ENCODE peak calls at places on chromosomes 11 and 22, in six cellular contexts. Y, A, Z, M, S and H are unnamed samples.

GRCh38 chr11:46808804-46809431 is 37.2 kb downstream of the CKAP5 start:
- DNase-seq in Y (peak; percentile 69), M (peak; percentile 35), Z (peak; percentile 25), A (peak; percentile 49), S (no peak), H (peak; percentile 14)

GRCh38 chr11:73454987-73455386 is 78.8 kb downstream of the RELT start:
- DNase-seq in M (no peak), Z (no peak), Y (no peak), A (no peak), S (no peak), H (no peak)

GRCh38 chr11:19646308-19646707 is 66.3 kb upstream of the NAV2 start:
- DNase-seq in S (no peak), Z (no peak), A (peak; percentile 30), Y (no peak), M (no peak), H (no peak)

GRCh38 chr22:31857247-31857646 is 87.1 kb upstream of the YWHAH start:
- DNase-seq in Z (no peak), Y (no peak), A (no peak), M (peak; percentile 49), S (no peak), H (peak; percentile 48)

GRCh38 chr11:44244649-44245308 is 65.2 kb downstream of the ALX4 start:
- DNase-seq in A (peak; percentile 43), Z (no peak), S (no peak), M (no peak), Y (no peak), H (no peak)

GRCh38 chr11:67997460-67997921 is 6.4 kb downstream of the UNC93B1 start:
- DNase-seq in S (no peak), Z (no peak), M (no peak), A (no peak), Y (no peak), H (no peak)

GRCh38 chr11:72783144-72783910 is 10.5 kb downstream of the STARD10 start:
- DNase-seq in A (no peak), S (no peak), M (no peak), Z (no peak), Y (no peak), H (no peak)

GRCh38 chr11:23278121-23278520 is 417.8 kb upstream of the CCDC179 start:
- DNase-seq in M (no peak), S (no peak), A (peak; percentile 81), Y (no peak), Z (no peak), H (no peak)

GRCh38 chr22:30043181-30043580 is 37.1 kb upstream of the HORMAD2 start:
- DNase-seq in A (no peak), S (no peak), Y (no peak), Z (no peak), M (no peak), H (no peak)

GRCh38 chr11:69918231-69918937 is 99.2 kb upstream of the FGF3 start:
- DNase-seq in Y (no peak), S (no peak), M (no peak), A (no peak), Z (no peak), H (no peak)

GRCh38 chr11:115257286-115258077 is 246.7 kb downstream of the CADM1 start:
- DNase-seq in M (no peak), Z (no peak), S (no peak), Y (no peak), A (no peak), H (no peak)

GRCh38 chr22:25488244-25489020 is 76.0 kb upstream of the GRK3 start:
- DNase-seq in Z (peak; percentile 52), A (peak; percentile 91), Y (peak; percentile 71), S (peak; percentile 26), M (peak; percentile 37), H (peak; percentile 55)

GRCh38 chr22:32680895-32681294 is 120.6 kb upstream of the TIMP3 start:
- DNase-seq in S (no peak), M (no peak), Z (no peak), Y (no peak), A (no peak), H (no peak)

GRCh38 chr11:6431861-6432260 is 8.9 kb downstream of the HPX start:
- DNase-seq in A (peak; percentile 65), M (no peak), Z (no peak), S (no peak), Y (peak; percentile 48), H (no peak)

GRCh38 chr11:101707477-101707876 is 123.7 kb upstream of the TRPC6 start:
- DNase-seq in Y (no peak), S (no peak), M (no peak), A (no peak), Z (no peak), H (no peak)

GRCh38 chr11:107564877-107565218 is 687 bp downstream of the ALKBH8 start:
- DNase-seq in Y (no peak), M (no peak), S (no peak), Z (no peak), A (no peak), H (peak; percentile 10)

GRCh38 chr22:50734343-50734771 is 3.6 kb upstream of the ACR start:
- DNase-seq in Z (no peak), Y (no peak), M (no peak), S (no peak), A (no peak), H (no peak)

GRCh38 chr11:32891657-32892354 is 805 bp upstream of the QSER1 start:
- DNase-seq in S (no peak), Z (no peak), A (no peak), M (peak; percentile 39), Y (no peak), H (no peak)

GRCh38 chr11:65305501-65306268 is 9.0 kb upstream of the CDC42EP2 start:
- DNase-seq in Z (peak; percentile 93), S (no peak), M (no peak), A (peak; percentile 90), Y (no peak), H (no peak)

GRCh38 chr11:4202749-4203148 is 108.2 kb downstream of the RRM1 start:
- DNase-seq in A (no peak), S (no peak), Z (no peak), Y (no peak), M (no peak), H (no peak)

GRCh38 chr22:31968022-31968421 is 23.7 kb downstream of the YWHAH start:
- DNase-seq in S (no peak), A (no peak), Y (no peak), Z (no peak), M (no peak), H (no peak)

GRCh38 chr11:9643751-9644150 is 20.1 kb upstream of the SWAP70 start:
- DNase-seq in A (no peak), M (no peak), Z (no peak), S (no peak), Y (no peak), H (no peak)

GRCh38 chr11:9642894-9643293 is 21.0 kb upstream of the SWAP70 start:
- DNase-seq in Y (no peak), M (no peak), A (no peak), S (no peak), Z (no peak), H (no peak)

GRCh38 chr11:9639099-9639498 is 24.8 kb upstream of the SWAP70 start:
- DNase-seq in Y (no peak), A (no peak), Z (no peak), M (no peak), S (no peak), H (no peak)

DNA sequence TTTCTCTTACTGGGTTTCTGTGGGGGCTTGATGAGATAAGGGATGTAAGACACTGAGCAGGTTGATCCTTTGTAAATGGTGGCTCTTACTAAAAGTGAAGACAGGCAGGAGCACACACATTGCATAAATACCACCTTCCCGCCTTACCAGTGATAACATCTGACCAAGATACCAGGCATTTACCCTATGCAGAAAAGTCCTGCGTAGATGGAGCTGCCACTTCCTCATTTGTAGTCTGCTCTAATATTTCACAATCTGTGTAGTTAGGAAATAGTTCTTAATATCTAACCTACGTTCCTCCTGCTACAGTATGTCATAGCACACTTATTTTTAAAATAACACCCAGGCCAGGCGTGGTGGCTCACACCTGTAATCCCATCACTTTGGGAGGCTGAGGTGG is 23.9 kb upstream of the SWAP70 start:
- DNase-seq in M (no peak), Y (peak; percentile 33), S (no peak), Z (no peak), A (no peak), H (no peak)
- TF ChIP-seq BHLHE40 in M (no peak), Y (no peak), S (no peak), Z (no peak), A (no peak), H (no peak)

GRCh38 chr11:2549491-2549875 is 104.7 kb downstream of the KCNQ1 start:
- DNase-seq in A (no peak), S (no peak), M (no peak), Z (no peak), Y (no peak), H (no peak)

GRCh38 chr11:2551131-2551530 is 106.3 kb downstream of the KCNQ1 start:
- DNase-seq in A (no peak), Z (no peak), S (no peak), Y (no peak), M (no peak), H (no peak)

GRCh38 chr11:2549876-2550605 is 105.2 kb downstream of the KCNQ1 start:
- DNase-seq in S (no peak), Y (no peak), M (no peak), A (no peak), Z (no peak), H (no peak)

GRCh38 chr11:2549080-2549479 is 104.3 kb downstream of the KCNQ1 start:
- DNase-seq in A (no peak), M (no peak), Y (no peak), S (no peak), Z (no peak), H (no peak)

GRCh38 chr11:2550606-2550970 is 105.8 kb downstream of the KCNQ1 start:
- DNase-seq in S (no peak), Y (no peak), A (no peak), Z (no peak), M (no peak), H (no peak)
- TF ChIP-seq BHLHE40 in S (no peak), Y (no peak), A (no peak), Z (no peak), M (no peak), H (no peak)

GRCh38 chr11:59801981-59802638 is 8.5 kb downstream of the MRPL16 start:
- DNase-seq in A (peak; percentile 36), Y (peak; percentile 12), S (no peak), M (no peak), Z (no peak), H (no peak)
- TF ChIP-seq BHLHE40 in A (no peak), Y (no peak), S (no peak), M (no peak), Z (no peak), H (no peak)

DNA sequence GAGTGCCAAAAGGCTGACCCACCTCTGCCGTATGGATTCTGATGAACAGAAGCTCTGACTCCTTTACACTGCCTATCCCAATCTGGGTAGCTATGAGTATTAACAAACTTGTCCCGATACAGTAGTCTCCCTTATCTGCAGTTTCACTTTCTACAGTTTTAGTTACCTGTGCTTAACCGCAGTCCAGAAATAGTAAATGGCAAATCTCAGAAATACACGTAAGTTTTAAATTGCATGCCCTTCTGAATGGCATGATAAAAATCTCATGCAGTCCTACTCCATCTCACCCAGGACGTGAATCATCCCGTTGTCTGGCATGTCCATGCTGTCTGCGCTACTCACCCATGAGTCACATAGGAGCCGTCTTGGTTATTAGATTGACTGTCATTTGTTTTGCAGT is 68.8 kb downstream of the SNX19 start:
- DNase-seq in S (no peak), Y (peak; percentile 75), Z (peak; percentile 9), M (no peak), A (peak; percentile 87), H (no peak)
- TF ChIP-seq BHLHE40 in S (no peak), Y (no peak), Z (no peak), M (no peak), A (peak; percentile 51), H (no peak)